ENCODE peak calls at places on chromosomes 7 and 10, in five cellular contexts. One of them, this sample, is unnamed.

GRCh38 chr10:80165173-80165572 is 32.6 kb downstream of the PLAC9 start:
- DNase-seq in NCI-H774: no peak
- DNase-seq in lower lobe of right lung: no peak
- DNase-seq in fibroblast of mammary gland: peak; percentile 56
- DNase-seq in tibial nerve: no peak
- DNase-seq in this sample: peak; percentile 73

GRCh38 chr7:79293655-79294142 is 159.8 kb downstream of the MAGI2 start:
- DNase-seq in NCI-H774: peak; percentile 81
- DNase-seq in lower lobe of right lung: peak; percentile 52
- DNase-seq in fibroblast of mammary gland: peak; percentile 70
- DNase-seq in tibial nerve: no peak
- DNase-seq in this sample: no peak

GRCh38 chr10:48465860-48466521 is 138.9 kb downstream of the ARHGAP22 start:
- DNase-seq in NCI-H774: no peak
- DNase-seq in lower lobe of right lung: no peak
- DNase-seq in fibroblast of mammary gland: no peak
- DNase-seq in tibial nerve: no peak
- DNase-seq in this sample: no peak

GRCh38 chr7:44973610-44974401 is 5.0 kb downstream of the MYO1G start:
- DNase-seq in NCI-H774: no peak
- DNase-seq in lower lobe of right lung: no peak
- DNase-seq in fibroblast of mammary gland: no peak
- DNase-seq in tibial nerve: no peak
- DNase-seq in this sample: no peak

GRCh38 chr7:1040790-1041189 is 3.6 kb upstream of the GPR146 start:
- DNase-seq in NCI-H774: no peak
- DNase-seq in lower lobe of right lung: no peak
- DNase-seq in fibroblast of mammary gland: peak; percentile 70
- DNase-seq in tibial nerve: no peak
- DNase-seq in this sample: peak; percentile 83

GRCh38 chr7:134757938-134758337 is 21.5 kb upstream of the CALD1 start:
- DNase-seq in NCI-H774: no peak
- DNase-seq in lower lobe of right lung: no peak
- DNase-seq in fibroblast of mammary gland: peak; percentile 30
- DNase-seq in tibial nerve: no peak
- DNase-seq in this sample: peak; percentile 85

GRCh38 chr7:157522954-157523353 is 186.2 kb downstream of the DNAJB6 start:
- DNase-seq in NCI-H774: no peak
- DNase-seq in lower lobe of right lung: no peak
- DNase-seq in fibroblast of mammary gland: no peak
- DNase-seq in tibial nerve: no peak
- DNase-seq in this sample: no peak

GRCh38 chr10:123998197-123999141 is 94.9 kb downstream of the CHST15 start:
- DNase-seq in NCI-H774: no peak
- DNase-seq in lower lobe of right lung: no peak
- DNase-seq in fibroblast of mammary gland: no peak
- DNase-seq in tibial nerve: no peak
- DNase-seq in this sample: no peak

GRCh38 chr10:74928742-74929191 is 102.4 kb downstream of the KAT6B start:
- DNase-seq in NCI-H774: no peak
- DNase-seq in lower lobe of right lung: no peak
- DNase-seq in fibroblast of mammary gland: peak; percentile 49
- DNase-seq in tibial nerve: no peak
- DNase-seq in this sample: peak; percentile 85

GRCh38 chr10:28738200-28738599 is 60.9 kb downstream of the BAMBI start:
- DNase-seq in NCI-H774: no peak
- DNase-seq in lower lobe of right lung: no peak
- DNase-seq in fibroblast of mammary gland: peak; percentile 12
- DNase-seq in tibial nerve: no peak
- DNase-seq in this sample: peak; percentile 24

GRCh38 chr10:129912161-129912917 is 51.7 kb downstream of the EBF3 start:
- DNase-seq in NCI-H774: no peak
- DNase-seq in lower lobe of right lung: no peak
- DNase-seq in fibroblast of mammary gland: peak; percentile 67
- DNase-seq in tibial nerve: no peak
- DNase-seq in this sample: no peak

GRCh38 chr10:46096426-46096825 is 50.4 kb upstream of the MSMB start:
- DNase-seq in NCI-H774: no peak
- DNase-seq in lower lobe of right lung: no peak
- DNase-seq in fibroblast of mammary gland: peak; percentile 18
- DNase-seq in tibial nerve: no peak
- DNase-seq in this sample: peak; percentile 79

GRCh38 chr7:93890464-93891068 is at the start of gene TFPI2:
- DNase-seq in NCI-H774: no peak
- DNase-seq in lower lobe of right lung: peak; percentile 42
- DNase-seq in fibroblast of mammary gland: peak; percentile 73
- DNase-seq in tibial nerve: no peak
- DNase-seq in this sample: peak; percentile 61

GRCh38 chr7:371119-371778 is 81.3 kb downstream of the FOXL3 start:
- DNase-seq in NCI-H774: no peak
- DNase-seq in lower lobe of right lung: no peak
- DNase-seq in fibroblast of mammary gland: no peak
- DNase-seq in tibial nerve: no peak
- DNase-seq in this sample: no peak

GRCh38 chr7:131284702-131285419 is 42.8 kb upstream of the MKLN1 start:
- DNase-seq in NCI-H774: no peak
- DNase-seq in lower lobe of right lung: peak; percentile 59
- DNase-seq in fibroblast of mammary gland: peak; percentile 12
- DNase-seq in tibial nerve: peak; percentile 55
- DNase-seq in this sample: peak; percentile 24

GRCh38 chr7:40726559-40726958 is 591.8 kb downstream of the SUGCT start:
- DNase-seq in NCI-H774: no peak
- DNase-seq in lower lobe of right lung: no peak
- DNase-seq in fibroblast of mammary gland: no peak
- DNase-seq in tibial nerve: no peak
- DNase-seq in this sample: no peak

GRCh38 chr7:32500922-32501341 is 5.6 kb downstream of the AVL9 start:
- DNase-seq in NCI-H774: no peak
- DNase-seq in lower lobe of right lung: no peak
- DNase-seq in fibroblast of mammary gland: peak; percentile 78
- DNase-seq in tibial nerve: no peak
- DNase-seq in this sample: peak; percentile 27

GRCh38 chr10:111113961-111114830 is 37.4 kb downstream of the ADRA2A start:
- DNase-seq in NCI-H774: no peak
- DNase-seq in lower lobe of right lung: no peak
- DNase-seq in fibroblast of mammary gland: peak; percentile 26
- DNase-seq in tibial nerve: no peak
- DNase-seq in this sample: peak; percentile 0

GRCh38 chr10:93437000-93437945 is 44.9 kb downstream of the MYOF start:
- DNase-seq in NCI-H774: no peak
- DNase-seq in lower lobe of right lung: peak; percentile 81
- DNase-seq in fibroblast of mammary gland: peak; percentile 99
- DNase-seq in tibial nerve: peak; percentile 83
- DNase-seq in this sample: peak; percentile 100

GRCh38 chr10:97795886-97796285 is 24.1 kb upstream of the SFRP5 start:
- DNase-seq in NCI-H774: no peak
- DNase-seq in lower lobe of right lung: no peak
- DNase-seq in fibroblast of mammary gland: no peak
- DNase-seq in tibial nerve: no peak
- DNase-seq in this sample: no peak

GRCh38 chr7:139825666-139826290 is 3.3 kb upstream of the TBXAS1 start:
- DNase-seq in NCI-H774: no peak
- DNase-seq in lower lobe of right lung: no peak
- DNase-seq in fibroblast of mammary gland: peak; percentile 71
- DNase-seq in tibial nerve: no peak
- DNase-seq in this sample: peak; percentile 38

GRCh38 chr10:119281581-119282071 is 74.3 kb downstream of the GRK5 start:
- DNase-seq in NCI-H774: no peak
- DNase-seq in lower lobe of right lung: no peak
- DNase-seq in fibroblast of mammary gland: peak; percentile 6
- DNase-seq in tibial nerve: peak; percentile 53
- DNase-seq in this sample: no peak

GRCh38 chr10:71974489-71975011 is 10.4 kb downstream of the CHST3 start:
- DNase-seq in NCI-H774: no peak
- DNase-seq in lower lobe of right lung: no peak
- DNase-seq in fibroblast of mammary gland: peak; percentile 78
- DNase-seq in tibial nerve: no peak
- DNase-seq in this sample: peak; percentile 48

GRCh38 chr7:114026486-114027089 is 107.8 kb upstream of the PPP1R3A start:
- DNase-seq in NCI-H774: peak; percentile 73
- DNase-seq in lower lobe of right lung: no peak
- DNase-seq in fibroblast of mammary gland: peak; percentile 67
- DNase-seq in tibial nerve: peak; percentile 65
- DNase-seq in this sample: peak; percentile 55

GRCh38 chr7:20651960-20652544 is 36.6 kb downstream of the ABCB5 start:
- DNase-seq in NCI-H774: no peak
- DNase-seq in lower lobe of right lung: no peak
- DNase-seq in fibroblast of mammary gland: peak; percentile 25
- DNase-seq in tibial nerve: peak; percentile 14
- DNase-seq in this sample: peak; percentile 8

GRCh38 chr7:44087914-44088838 is 5.8 kb upstream of the POLM start:
- DNase-seq in NCI-H774: no peak
- DNase-seq in lower lobe of right lung: peak; percentile 38
- DNase-seq in fibroblast of mammary gland: peak; percentile 96
- DNase-seq in tibial nerve: peak; percentile 63
- DNase-seq in this sample: no peak

GRCh38 chr10:3563298-3563697 is 221.7 kb downstream of the KLF6 start:
- DNase-seq in NCI-H774: no peak
- DNase-seq in lower lobe of right lung: no peak
- DNase-seq in fibroblast of mammary gland: no peak
- DNase-seq in tibial nerve: no peak
- DNase-seq in this sample: no peak

GRCh38 chr7:1437155-1437880 is 22.0 kb downstream of the MICALL2 start:
- DNase-seq in NCI-H774: no peak
- DNase-seq in lower lobe of right lung: no peak
- DNase-seq in fibroblast of mammary gland: no peak
- DNase-seq in tibial nerve: no peak
- DNase-seq in this sample: no peak

GRCh38 chr10:241451-241850 is 106.2 kb downstream of the ZMYND11 start:
- DNase-seq in NCI-H774: no peak
- DNase-seq in lower lobe of right lung: no peak
- DNase-seq in fibroblast of mammary gland: no peak
- DNase-seq in tibial nerve: no peak
- DNase-seq in this sample: no peak

GRCh38 chr7:1562126-1562525 is 6.1 kb upstream of the TMEM184A start:
- DNase-seq in NCI-H774: no peak
- DNase-seq in lower lobe of right lung: no peak
- DNase-seq in fibroblast of mammary gland: no peak
- DNase-seq in tibial nerve: no peak
- DNase-seq in this sample: no peak

GRCh38 chr10:9613338-9613737 is 1404.3 kb upstream of the CELF2 start:
- DNase-seq in NCI-H774: no peak
- DNase-seq in lower lobe of right lung: no peak
- DNase-seq in fibroblast of mammary gland: peak; percentile 54
- DNase-seq in tibial nerve: no peak
- DNase-seq in this sample: no peak

GRCh38 chr7:94276046-94276445 is 118.6 kb upstream of the COL1A2 start:
- DNase-seq in NCI-H774: no peak
- DNase-seq in lower lobe of right lung: no peak
- DNase-seq in fibroblast of mammary gland: no peak
- DNase-seq in tibial nerve: no peak
- DNase-seq in this sample: peak; percentile 46

GRCh38 chr7:135088566-135088965 is 59.3 kb upstream of the TMEM140 start:
- DNase-seq in NCI-H774: no peak
- DNase-seq in lower lobe of right lung: no peak
- DNase-seq in fibroblast of mammary gland: no peak
- DNase-seq in tibial nerve: no peak
- DNase-seq in this sample: no peak

GRCh38 chr10:6498771-6499170 is 81.3 kb downstream of the PRKCQ start:
- DNase-seq in NCI-H774: no peak
- DNase-seq in lower lobe of right lung: no peak
- DNase-seq in fibroblast of mammary gland: peak; percentile 0
- DNase-seq in tibial nerve: no peak
- DNase-seq in this sample: no peak

GRCh38 chr7:29921404-29922010 is 68.1 kb downstream of the SCRN1 start:
- DNase-seq in NCI-H774: peak; percentile 30
- DNase-seq in lower lobe of right lung: no peak
- DNase-seq in fibroblast of mammary gland: peak; percentile 70
- DNase-seq in tibial nerve: peak; percentile 49
- DNase-seq in this sample: peak; percentile 59

GRCh38 chr7:191105-192034 is 1.0 kb upstream of the FAM20C start:
- DNase-seq in NCI-H774: no peak
- DNase-seq in lower lobe of right lung: no peak
- DNase-seq in fibroblast of mammary gland: peak; percentile 97
- DNase-seq in tibial nerve: peak; percentile 37
- DNase-seq in this sample: peak; percentile 81

GRCh38 chr7:102431617-102432298 is 1.6 kb upstream of the ORAI2 start:
- DNase-seq in NCI-H774: no peak
- DNase-seq in lower lobe of right lung: no peak
- DNase-seq in fibroblast of mammary gland: no peak
- DNase-seq in tibial nerve: no peak
- DNase-seq in this sample: no peak

GRCh38 chr10:97887399-97887798 is 37.8 kb downstream of the GOLGA7B start:
- DNase-seq in NCI-H774: no peak
- DNase-seq in lower lobe of right lung: no peak
- DNase-seq in fibroblast of mammary gland: no peak
- DNase-seq in tibial nerve: no peak
- DNase-seq in this sample: no peak